ENCODE peak calls at places on chromosomes 4 and X, in eight cellular contexts. One of them, this sample, is unnamed.

GRCh38 chr4:88613417-88613875 is 21.2 kb downstream of the HERC3 start:
- DNase-seq in AG09319: no peak
- DNase-seq in GM13977: no peak
- DNase-seq in progenitor cell of endocrine pancreas: no peak
- DNase-seq in esophagus squamous epithelium: no peak
- DNase-seq in NCI-H1417: peak; percentile 72
- DNase-seq in COR-L47: peak; percentile 35
- DNase-seq in SK-MEL-5: no peak
- DNase-seq in this sample: peak; percentile 26

GRCh38 chrX:41491267-41492004 is 44.3 kb downstream of the NYX start:
- DNase-seq in AG09319: peak; percentile 56
- DNase-seq in GM13977: no peak
- DNase-seq in progenitor cell of endocrine pancreas: no peak
- DNase-seq in esophagus squamous epithelium: no peak
- DNase-seq in NCI-H1417: no peak
- DNase-seq in COR-L47: no peak
- DNase-seq in SK-MEL-5: peak; percentile 68
- DNase-seq in this sample: no peak

GRCh38 chr4:155119006-155119405 is 89.4 kb upstream of the NPY2R start:
- DNase-seq in AG09319: no peak
- DNase-seq in GM13977: no peak
- DNase-seq in progenitor cell of endocrine pancreas: no peak
- DNase-seq in esophagus squamous epithelium: no peak
- DNase-seq in NCI-H1417: no peak
- DNase-seq in COR-L47: no peak
- DNase-seq in SK-MEL-5: no peak
- DNase-seq in this sample: no peak

GRCh38 chr4:44725166-44725565 is 1.2 kb downstream of the GNPDA2 start:
- DNase-seq in AG09319: no peak
- DNase-seq in GM13977: no peak
- DNase-seq in progenitor cell of endocrine pancreas: no peak
- DNase-seq in esophagus squamous epithelium: no peak
- DNase-seq in NCI-H1417: peak; percentile 39
- DNase-seq in COR-L47: peak; percentile 23
- DNase-seq in SK-MEL-5: no peak
- DNase-seq in this sample: no peak

GRCh38 chrX:22629105-22629725 is 356.5 kb downstream of the CBLL2 start:
- DNase-seq in AG09319: no peak
- DNase-seq in GM13977: no peak
- DNase-seq in progenitor cell of endocrine pancreas: no peak
- DNase-seq in esophagus squamous epithelium: no peak
- DNase-seq in NCI-H1417: no peak
- DNase-seq in COR-L47: no peak
- DNase-seq in SK-MEL-5: no peak
- DNase-seq in this sample: no peak

GRCh38 chrX:99397879-99398278 is 1012.2 kb downstream of the PCDH19 start:
- DNase-seq in AG09319: no peak
- DNase-seq in GM13977: no peak
- DNase-seq in progenitor cell of endocrine pancreas: no peak
- DNase-seq in esophagus squamous epithelium: no peak
- DNase-seq in NCI-H1417: no peak
- DNase-seq in COR-L47: no peak
- DNase-seq in SK-MEL-5: no peak
- DNase-seq in this sample: no peak

GRCh38 chrX:112147206-112147605 is 64.6 kb upstream of the TRPC5 start:
- DNase-seq in AG09319: no peak
- DNase-seq in GM13977: no peak
- DNase-seq in progenitor cell of endocrine pancreas: peak; percentile 15
- DNase-seq in esophagus squamous epithelium: no peak
- DNase-seq in NCI-H1417: peak; percentile 7
- DNase-seq in COR-L47: no peak
- DNase-seq in SK-MEL-5: peak; percentile 43
- DNase-seq in this sample: peak; percentile 3

GRCh38 chr4:94758141-94758699 is 465 bp downstream of the BMPR1B start:
- DNase-seq in AG09319: no peak
- DNase-seq in GM13977: no peak
- DNase-seq in progenitor cell of endocrine pancreas: peak; percentile 60
- DNase-seq in esophagus squamous epithelium: no peak
- DNase-seq in NCI-H1417: peak; percentile 48
- DNase-seq in COR-L47: peak; percentile 19
- DNase-seq in SK-MEL-5: peak; percentile 52
- DNase-seq in this sample: no peak

GRCh38 chrX:41014776-41015175 is 70.5 kb upstream of the USP9X start:
- DNase-seq in AG09319: no peak
- DNase-seq in GM13977: no peak
- DNase-seq in progenitor cell of endocrine pancreas: no peak
- DNase-seq in esophagus squamous epithelium: no peak
- DNase-seq in NCI-H1417: no peak
- DNase-seq in COR-L47: no peak
- DNase-seq in SK-MEL-5: no peak
- DNase-seq in this sample: no peak

GRCh38 chr4:86939737-86940141 is 4.9 kb downstream of the AFF1 start:
- DNase-seq in AG09319: no peak
- DNase-seq in GM13977: peak; percentile 69
- DNase-seq in progenitor cell of endocrine pancreas: no peak
- DNase-seq in esophagus squamous epithelium: peak; percentile 6
- DNase-seq in NCI-H1417: no peak
- DNase-seq in COR-L47: no peak
- DNase-seq in SK-MEL-5: no peak
- DNase-seq in this sample: no peak

GRCh38 chr4:140238353-140239041 is 84.5 kb upstream of the MAML3 start:
- DNase-seq in AG09319: peak; percentile 88
- DNase-seq in GM13977: no peak
- DNase-seq in progenitor cell of endocrine pancreas: no peak
- DNase-seq in esophagus squamous epithelium: peak; percentile 18
- DNase-seq in NCI-H1417: peak; percentile 95
- DNase-seq in COR-L47: peak; percentile 98
- DNase-seq in SK-MEL-5: no peak
- DNase-seq in this sample: peak; percentile 91

GRCh38 chrX:119758682-119759332 is 419 bp downstream of the SOWAHD start:
- DNase-seq in AG09319: no peak
- DNase-seq in GM13977: no peak
- DNase-seq in progenitor cell of endocrine pancreas: peak; percentile 25
- DNase-seq in esophagus squamous epithelium: no peak
- DNase-seq in NCI-H1417: peak; percentile 34
- DNase-seq in COR-L47: no peak
- DNase-seq in SK-MEL-5: no peak
- DNase-seq in this sample: no peak

GRCh38 chr4:123564758-123565346 is 168.3 kb downstream of the SPRY1 start:
- DNase-seq in AG09319: no peak
- DNase-seq in GM13977: peak; percentile 79
- DNase-seq in progenitor cell of endocrine pancreas: no peak
- DNase-seq in esophagus squamous epithelium: no peak
- DNase-seq in NCI-H1417: peak; percentile 50
- DNase-seq in COR-L47: peak; percentile 74
- DNase-seq in SK-MEL-5: peak; percentile 94
- DNase-seq in this sample: peak; percentile 67

GRCh38 chr4:6732441-6733357 is 16.7 kb downstream of the BLOC1S4 start:
- DNase-seq in AG09319: peak; percentile 85
- DNase-seq in GM13977: no peak
- DNase-seq in progenitor cell of endocrine pancreas: no peak
- DNase-seq in esophagus squamous epithelium: no peak
- DNase-seq in NCI-H1417: no peak
- DNase-seq in COR-L47: no peak
- DNase-seq in SK-MEL-5: no peak
- DNase-seq in this sample: no peak

This sample was measured in SK-N-DZ.